ENCODE peak calls at places on chromosomes 3 and 15, in four cellular contexts. W is K562, D is GM12878, I is GM12892. G is an unnamed sample.

GRCh38 chr3:48715179-48715800 is 1.7 kb downstream of the IP6K2 start:
- DNase-seq in W (no peak), D (no peak), I (no peak), G (no peak)

GRCh38 chr3:172760406-172760805 is 9.9 kb downstream of the ECT2 start:
- DNase-seq in W (no peak), D (no peak), I (no peak), G (no peak)

GRCh38 chr15:96230557-96231181 is 99.8 kb upstream of the NR2F2 start:
- DNase-seq in W (no peak), D (no peak), I (no peak), G (no peak)

GRCh38 chr3:171157286-171157685 is 130.8 kb upstream of the SLC2A2 start:
- DNase-seq in W (no peak), D (no peak), I (no peak), G (peak; percentile 86)

GRCh38 chr3:62134061-62134496 is 239.3 kb downstream of the FEZF2 start:
- DNase-seq in W (no peak), D (no peak), I (no peak), G (no peak)

GRCh38 chr3:32278714-32279113 is 40.2 kb downstream of the CMTM8 start:
- DNase-seq in W (no peak), D (no peak), I (no peak), G (no peak)

GRCh38 chr3:49238274-49239127 is 38.5 kb downstream of the C3orf62 start:
- DNase-seq in W (peak; percentile 64), D (peak; percentile 34), I (no peak), G (peak; percentile 88)

GRCh38 chr15:98648654-98649537 is 557 bp downstream of the IGF1R start:
- DNase-seq in W (peak; percentile 49), D (no peak), I (no peak), G (no peak)

GRCh38 chr15:60589253-60589652 is 110.3 kb upstream of the ICE2 start:
- DNase-seq in W (no peak), D (no peak), I (no peak), G (no peak)

GRCh38 chr3:110773413-110773954 is 298.1 kb upstream of the NECTIN3 start:
- DNase-seq in W (no peak), D (no peak), I (no peak), G (peak; percentile 99)

GRCh38 chr3:122760457-122761271 is 33.0 kb downstream of the HSPBAP1 start:
- DNase-seq in W (no peak), D (no peak), I (no peak), G (no peak)

GRCh38 chr3:194906229-194906629 is 220.5 kb downstream of the FAM43A start:
- DNase-seq in W (no peak), D (no peak), I (no peak), G (peak; percentile 29)

GRCh38 chr3:43161684-43162512 is 56.0 kb upstream of the POMGNT2 start:
- DNase-seq in W (no peak), D (no peak), I (no peak), G (peak; percentile 24)

GRCh38 chr3:168080499-168081170 is 15.1 kb downstream of the GOLIM4 start:
- DNase-seq in W (no peak), D (no peak), I (no peak), G (no peak)

GRCh38 chr15:59461521-59461920 is 23.5 kb downstream of the FAM81A start:
- DNase-seq in W (no peak), D (no peak), I (no peak), G (no peak)

GRCh38 chr15:59453474-59454215 is 15.7 kb downstream of the FAM81A start:
- DNase-seq in W (no peak), D (no peak), I (no peak), G (no peak)

GRCh38 chr15:59457103-59457502 is 19.1 kb downstream of the FAM81A start:
- DNase-seq in W (no peak), D (no peak), I (no peak), G (no peak)

GRCh38 chr15:59456114-59456513 is 18.1 kb downstream of the FAM81A start:
- DNase-seq in W (no peak), D (no peak), I (no peak), G (no peak)
- TF ChIP-seq TAF1 in W (no peak), D (no peak), I (no peak), G (no peak)

GRCh38 chr15:97627634-97628033 is 332.9 kb upstream of the ARRDC4 start:
- DNase-seq in W (no peak), D (no peak), I (no peak), G (no peak)

DNA sequence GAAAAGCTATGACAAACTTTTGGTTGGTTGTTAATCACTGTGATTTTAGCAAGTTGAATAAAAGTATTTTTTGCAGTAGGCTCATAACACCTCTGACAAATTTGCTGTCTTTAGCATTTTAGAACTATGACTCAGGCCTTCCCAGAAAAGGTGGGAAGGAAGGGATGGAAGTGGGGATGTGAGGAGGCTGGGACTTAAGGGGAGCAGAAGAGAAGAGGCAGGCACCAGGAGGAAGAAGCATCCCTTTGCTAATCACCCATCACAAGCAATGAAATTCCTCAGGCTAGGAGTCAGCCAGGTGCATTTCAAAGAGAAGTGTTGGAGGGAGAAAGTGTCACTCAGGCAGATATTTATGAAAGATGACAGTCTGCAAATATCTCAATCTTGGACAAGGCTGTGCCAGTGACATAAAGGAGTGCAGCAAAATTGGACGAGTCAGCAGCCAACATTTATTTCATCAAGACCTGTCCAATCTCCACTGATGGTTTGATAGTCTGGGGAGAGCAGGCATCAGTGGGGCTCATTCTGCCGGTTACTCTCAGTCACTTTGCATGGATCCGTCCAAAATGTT is 337.3 kb upstream of the ARRDC4 start:
- DNase-seq in W (no peak), D (no peak), I (no peak), G (no peak)
- TF ChIP-seq TAF1 in W (no peak), D (no peak), I (no peak), G (no peak)

DNA sequence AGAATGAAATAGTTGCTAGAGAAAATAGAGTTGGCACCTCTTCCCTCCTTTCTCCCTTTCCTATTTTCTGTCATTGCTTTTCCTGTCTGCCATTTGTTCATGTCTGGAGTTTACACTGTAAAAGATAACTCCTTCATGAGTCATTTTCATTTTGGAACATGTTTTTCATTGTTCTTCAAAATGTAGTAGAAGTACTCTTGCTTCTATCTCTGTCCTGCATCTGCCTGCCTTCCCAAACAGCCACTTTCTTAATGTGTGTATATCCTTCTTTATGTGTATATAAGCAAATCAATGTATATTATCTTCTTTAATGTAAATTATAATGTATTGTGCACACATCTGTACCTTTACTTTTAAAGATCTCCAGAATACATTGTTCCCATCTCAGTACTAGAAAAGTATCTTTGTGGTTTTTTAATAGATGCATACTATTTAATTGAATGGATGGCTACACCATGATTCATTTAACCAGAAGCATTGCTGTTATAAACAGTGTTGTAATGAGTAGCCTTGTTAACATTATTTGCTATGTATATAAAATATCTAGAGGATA is 41.1 kb downstream of the TSC22D2 start:
- DNase-seq in W (peak; percentile 34), D (no peak), I (no peak), G (no peak)
- TF ChIP-seq TAF1 in W (no peak), D (no peak), I (no peak), G (no peak)

DNA sequence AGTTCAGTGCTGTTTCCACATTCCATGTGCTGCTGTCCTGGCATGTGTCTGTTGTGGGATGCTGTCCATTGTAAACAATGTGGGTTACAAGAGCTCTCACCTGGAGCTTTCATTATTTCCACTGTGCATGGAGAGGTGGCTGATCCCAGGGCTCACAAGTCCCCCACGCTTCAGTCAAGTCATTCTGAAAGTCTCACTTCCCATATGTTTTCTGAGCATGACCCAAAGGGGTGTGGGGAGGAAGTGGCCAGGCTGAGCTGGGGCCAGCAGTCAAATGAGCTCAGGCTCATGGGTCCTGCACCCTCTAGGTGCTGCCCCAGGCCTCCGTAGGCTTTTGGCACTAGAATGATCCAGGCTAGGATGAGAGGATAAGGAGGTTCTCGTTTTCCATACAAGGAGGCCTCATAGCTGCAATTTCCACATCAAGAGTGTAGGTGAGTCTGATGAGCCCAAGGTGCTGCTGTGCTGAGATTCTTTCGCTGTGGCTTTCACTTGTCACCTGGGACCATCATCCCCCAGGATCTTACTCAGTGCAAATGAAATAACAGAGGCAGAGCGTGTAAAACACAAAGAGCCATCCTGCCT is 22.0 kb downstream of the STARD5 start:
- DNase-seq in W (no peak), D (peak; percentile 80), I (peak; percentile 51), G (no peak)
- TF ChIP-seq TAF1 in W (no peak), D (peak; percentile 57), I (no peak), G (no peak)

DNA sequence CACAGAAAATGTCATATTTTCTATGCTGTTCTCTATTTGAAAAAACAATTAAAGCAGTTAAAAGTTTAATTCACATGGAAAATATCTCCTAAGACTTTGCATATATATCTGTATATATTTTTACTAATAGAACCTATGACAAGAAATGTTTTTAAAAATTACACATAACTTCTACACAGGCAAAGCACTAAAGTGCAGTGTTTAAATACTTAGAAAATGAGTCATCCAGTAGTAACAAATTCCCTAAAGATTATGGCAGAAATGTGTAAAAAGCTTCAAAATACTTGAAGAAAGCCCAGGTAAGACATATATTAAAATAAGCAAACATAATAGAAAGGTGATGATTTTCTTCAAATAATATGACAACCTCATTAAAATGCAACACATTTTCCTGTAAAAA is 236.6 kb downstream of the TBC1D5 start:
- DNase-seq in W (no peak), D (no peak), I (no peak), G (no peak)
- TF ChIP-seq TAF1 in W (no peak), D (no peak), I (no peak), G (no peak)

GRCh38 chr3:20194793-20195460 is 8.9 kb upstream of the SGO1 start:
- DNase-seq in W (no peak), D (no peak), I (no peak), G (no peak)
- TF ChIP-seq TAF1 in W (no peak), D (no peak), I (no peak), G (no peak)

DNA sequence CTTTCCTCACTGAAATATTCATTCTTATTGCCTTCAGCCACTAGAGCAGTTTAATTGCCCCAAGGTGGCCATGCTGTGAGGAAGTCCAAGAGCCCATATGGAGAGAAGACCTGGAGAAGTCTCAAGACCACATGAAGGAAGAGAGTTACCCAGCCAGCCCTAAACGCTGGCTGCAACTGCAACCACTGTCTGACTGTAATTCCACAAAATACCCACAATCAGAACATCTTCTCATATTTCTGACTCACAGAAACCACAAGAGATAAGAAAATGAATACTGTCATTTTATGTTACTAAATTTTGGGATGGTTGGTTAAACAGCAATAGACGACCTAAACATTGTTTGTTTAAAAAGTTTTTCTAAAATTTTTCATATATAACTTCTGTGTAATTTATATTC is 14.7 kb upstream of the SST start:
- DNase-seq in W (no peak), D (no peak), I (no peak), G (no peak)
- TF ChIP-seq TAF1 in W (no peak), D (no peak), I (no peak), G (no peak)

GRCh38 chr3:191331443-191331842 is 1.1 kb upstream of the UTS2B start:
- DNase-seq in W (peak; percentile 1), D (no peak), I (no peak), G (no peak)
- TF ChIP-seq TAF1 in W (no peak), D (no peak), I (no peak), G (no peak)

GRCh38 chr3:125356140-125357026 is 18.7 kb downstream of the ZNF148 start:
- DNase-seq in W (no peak), D (no peak), I (no peak), G (no peak)
- TF ChIP-seq TAF1 in W (no peak), D (no peak), I (no peak), G (no peak)

DNA sequence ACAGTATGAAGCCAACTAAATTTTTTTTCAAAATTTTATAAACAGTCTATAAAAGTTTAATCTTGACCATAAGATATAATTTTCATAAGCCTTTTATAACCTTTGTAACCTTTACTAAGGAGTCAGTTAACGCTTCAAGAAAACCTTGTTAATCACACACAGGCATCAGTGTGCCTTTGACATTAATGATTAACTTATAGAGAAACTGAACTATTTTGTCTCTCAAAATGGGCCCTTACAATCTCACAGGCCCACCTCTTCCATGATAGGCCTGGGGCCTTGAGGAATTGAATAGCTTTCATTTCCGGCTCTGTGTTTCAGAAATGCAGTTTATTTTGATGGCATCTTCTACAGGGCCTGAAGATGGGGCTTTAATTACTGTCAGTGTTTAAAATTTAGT is 70.1 kb downstream of the CD200 start:
- DNase-seq in W (no peak), D (no peak), I (no peak), G (no peak)
- TF ChIP-seq TAF1 in W (no peak), D (no peak), I (no peak), G (no peak)